ENCODE peak calls at places on chromosome 20, in five cellular contexts. One of them, this sample, is unnamed.

GRCh38 chr20:48658505-48658904 is 169.3 kb downstream of the PREX1 start:
- DNase-seq in fibroblast of pulmonary artery: no peak
- DNase-seq in dorsolateral prefrontal cortex: no peak
- DNase-seq in Ammon's horn: no peak
- DNase-seq in GM13977: no peak
- DNase-seq in this sample: no peak

GRCh38 chr20:709864-710761 is 34.5 kb upstream of the SCRT2 start:
- DNase-seq in fibroblast of pulmonary artery: no peak
- DNase-seq in GM13977: no peak
- DNase-seq in Ammon's horn: no peak
- DNase-seq in dorsolateral prefrontal cortex: no peak
- DNase-seq in this sample: no peak

GRCh38 chr20:59024111-59024530 is 4.9 kb downstream of the TUBB1 start:
- DNase-seq in fibroblast of pulmonary artery: no peak
- DNase-seq in dorsolateral prefrontal cortex: no peak
- DNase-seq in GM13977: no peak
- DNase-seq in Ammon's horn: no peak
- DNase-seq in this sample: no peak

GRCh38 chr20:64077094-64077493 is 2.2 kb downstream of the RGS19 start:
- DNase-seq in fibroblast of pulmonary artery: no peak
- DNase-seq in dorsolateral prefrontal cortex: no peak
- DNase-seq in GM13977: peak
- DNase-seq in Ammon's horn: no peak
- DNase-seq in this sample: no peak

GRCh38 chr20:22690000-22690399 is 105.6 kb upstream of the FOXA2 start:
- DNase-seq in fibroblast of pulmonary artery: no peak
- DNase-seq in Ammon's horn: no peak
- DNase-seq in GM13977: no peak
- DNase-seq in dorsolateral prefrontal cortex: no peak
- DNase-seq in this sample: no peak

GRCh38 chr20:47265214-47265613 is 91.3 kb downstream of the ZMYND8 start:
- DNase-seq in Ammon's horn: no peak
- DNase-seq in GM13977: no peak
- DNase-seq in fibroblast of pulmonary artery: no peak
- DNase-seq in dorsolateral prefrontal cortex: no peak
- DNase-seq in this sample: no peak

GRCh38 chr20:60000271-60001026 is 42.2 kb downstream of the CDH26 start:
- DNase-seq in dorsolateral prefrontal cortex: no peak
- DNase-seq in GM13977: no peak
- DNase-seq in Ammon's horn: no peak
- DNase-seq in fibroblast of pulmonary artery: no peak
- DNase-seq in this sample: no peak

GRCh38 chr20:59824711-59825562 is 108.5 kb downstream of the SYCP2 start:
- DNase-seq in fibroblast of pulmonary artery: no peak
- DNase-seq in dorsolateral prefrontal cortex: peak
- DNase-seq in GM13977: no peak
- DNase-seq in Ammon's horn: no peak
- DNase-seq in this sample: no peak

GRCh38 chr20:25059487-25059820 is 1.5 kb upstream of the ACSS1 start:
- DNase-seq in Ammon's horn: no peak
- DNase-seq in dorsolateral prefrontal cortex: no peak
- DNase-seq in fibroblast of pulmonary artery: no peak
- DNase-seq in GM13977: no peak
- DNase-seq in this sample: no peak

GRCh38 chr20:62476074-62476838 is 461 bp upstream of the GATA5 start:
- DNase-seq in GM13977: no peak
- DNase-seq in dorsolateral prefrontal cortex: no peak
- DNase-seq in Ammon's horn: no peak
- DNase-seq in fibroblast of pulmonary artery: no peak
- DNase-seq in this sample: no peak

GRCh38 chr20:35171753-35172433 is at the start of gene PROCR:
- DNase-seq in GM13977: no peak
- DNase-seq in Ammon's horn: peak
- DNase-seq in fibroblast of pulmonary artery: peak
- DNase-seq in dorsolateral prefrontal cortex: peak
- DNase-seq in this sample: no peak

GRCh38 chr20:50569864-50570836 is 60.0 kb downstream of the PTPN1 start:
- DNase-seq in Ammon's horn: no peak
- DNase-seq in GM13977: peak
- DNase-seq in fibroblast of pulmonary artery: peak
- DNase-seq in dorsolateral prefrontal cortex: no peak
- DNase-seq in this sample: no peak